ENCODE peak calls at places on chromosomes 4 and X, in seven cellular contexts. One of them, this sample, is unnamed. For H3K4me1, the result is how much of the 10 kb centered on the place peaks cover.

GRCh38 chr4:30754021-30754420 is 33.9 kb downstream of the PCDH7 start:
- DNase-seq in A549: no peak
- DNase-seq in mucosa of descending colon: no peak
- DNase-seq in effector memory CD4-positive, alpha-beta T cell: no peak
- DNase-seq in heart left ventricle: no peak
- DNase-seq in colonic mucosa: no peak
- DNase-seq in lung: no peak
- DNase-seq in this sample: no peak

GRCh38 chr4:151206241-151207005 is 70.5 kb upstream of the PRSS48 start:
- DNase-seq in A549: no peak
- DNase-seq in mucosa of descending colon: no peak
- DNase-seq in effector memory CD4-positive, alpha-beta T cell: no peak
- DNase-seq in heart left ventricle: no peak
- DNase-seq in colonic mucosa: no peak
- DNase-seq in lung: no peak
- DNase-seq in this sample: no peak

GRCh38 chrX:19747672-19748610 is 139.5 kb downstream of the SH3KBP1 start:
- DNase-seq in A549: no peak
- DNase-seq in mucosa of descending colon: peak
- DNase-seq in effector memory CD4-positive, alpha-beta T cell: peak
- DNase-seq in heart left ventricle: peak
- DNase-seq in colonic mucosa: no peak
- DNase-seq in lung: no peak
- DNase-seq in this sample: no peak

GRCh38 chr4:175253184-175253902 is 335.2 kb downstream of the ADAM29 start:
- DNase-seq in A549: peak
- DNase-seq in mucosa of descending colon: no peak
- DNase-seq in effector memory CD4-positive, alpha-beta T cell: no peak
- DNase-seq in heart left ventricle: no peak
- DNase-seq in colonic mucosa: no peak
- DNase-seq in lung: no peak
- DNase-seq in this sample: no peak

GRCh38 chr4:7904108-7904516 is 35.5 kb downstream of the AFAP1 start:
- DNase-seq in A549: no peak
- DNase-seq in mucosa of descending colon: no peak
- DNase-seq in effector memory CD4-positive, alpha-beta T cell: no peak
- DNase-seq in heart left ventricle: no peak
- DNase-seq in colonic mucosa: no peak
- DNase-seq in lung: no peak
- DNase-seq in this sample: no peak

GRCh38 chr4:100796333-100796732 is 278.5 kb upstream of the EMCN start:
- DNase-seq in A549: no peak
- DNase-seq in mucosa of descending colon: no peak
- DNase-seq in effector memory CD4-positive, alpha-beta T cell: no peak
- DNase-seq in heart left ventricle: no peak
- DNase-seq in colonic mucosa: no peak
- DNase-seq in lung: no peak
- DNase-seq in this sample: no peak

GRCh38 chrX:131288738-131289511 is at the start of gene IGSF1:
- DNase-seq in A549: peak
- DNase-seq in mucosa of descending colon: peak
- DNase-seq in effector memory CD4-positive, alpha-beta T cell: no peak
- DNase-seq in heart left ventricle: no peak
- DNase-seq in colonic mucosa: no peak
- DNase-seq in lung: no peak
- DNase-seq in this sample: peak

GRCh38 chr4:15875663-15876460 is 62.7 kb downstream of the FGFBP1 start:
- DNase-seq in A549: no peak
- DNase-seq in mucosa of descending colon: no peak
- DNase-seq in effector memory CD4-positive, alpha-beta T cell: no peak
- DNase-seq in heart left ventricle: no peak
- DNase-seq in colonic mucosa: no peak
- DNase-seq in lung: no peak
- DNase-seq in this sample: no peak

GRCh38 chr4:170990989-170991589 is 822.1 kb upstream of the GALNTL6 start:
- DNase-seq in A549: peak
- DNase-seq in mucosa of descending colon: peak
- DNase-seq in effector memory CD4-positive, alpha-beta T cell: no peak
- DNase-seq in heart left ventricle: no peak
- DNase-seq in colonic mucosa: no peak
- DNase-seq in lung: no peak
- DNase-seq in this sample: no peak

GRCh38 chr4:1802151-1802715 is 9.1 kb downstream of the FGFR3 start:
- DNase-seq in A549: no peak
- DNase-seq in mucosa of descending colon: peak
- DNase-seq in effector memory CD4-positive, alpha-beta T cell: no peak
- DNase-seq in heart left ventricle: no peak
- DNase-seq in colonic mucosa: peak
- DNase-seq in lung: peak
- DNase-seq in this sample: no peak

GRCh38 chr4:51872283-51872997 is 29.5 kb downstream of the DCUN1D4 start:
- DNase-seq in A549: no peak
- DNase-seq in mucosa of descending colon: no peak
- DNase-seq in effector memory CD4-positive, alpha-beta T cell: no peak
- DNase-seq in heart left ventricle: no peak
- DNase-seq in colonic mucosa: no peak
- DNase-seq in lung: no peak
- DNase-seq in this sample: no peak

GRCh38 chr4:47490550-47490949 is 5.5 kb downstream of the ATP10D start:
- DNase-seq in A549: peak
- DNase-seq in mucosa of descending colon: no peak
- DNase-seq in effector memory CD4-positive, alpha-beta T cell: no peak
- DNase-seq in heart left ventricle: no peak
- DNase-seq in colonic mucosa: no peak
- DNase-seq in lung: no peak
- DNase-seq in this sample: no peak

GRCh38 chr4:108535757-108536156 is 84.6 kb upstream of the RPL34 start:
- DNase-seq in A549: no peak
- DNase-seq in mucosa of descending colon: peak
- DNase-seq in effector memory CD4-positive, alpha-beta T cell: no peak
- DNase-seq in heart left ventricle: no peak
- DNase-seq in colonic mucosa: peak
- DNase-seq in lung: no peak
- DNase-seq in this sample: no peak

GRCh38 chrX:72309297-72310071 is 3.8 kb upstream of the CITED1 start:
- DNase-seq in A549: no peak
- DNase-seq in mucosa of descending colon: peak
- DNase-seq in effector memory CD4-positive, alpha-beta T cell: no peak
- DNase-seq in heart left ventricle: no peak
- DNase-seq in colonic mucosa: no peak
- DNase-seq in lung: no peak
- DNase-seq in this sample: peak

GRCh38 chrX:49079489-49080428 is at the start of gene WDR45:
- DNase-seq in A549: peak
- DNase-seq in mucosa of descending colon: peak
- DNase-seq in effector memory CD4-positive, alpha-beta T cell: peak
- DNase-seq in heart left ventricle: peak
- DNase-seq in colonic mucosa: peak
- DNase-seq in lung: peak
- DNase-seq in this sample: peak

GRCh38 chrX:153800746-153801145 is 6.3 kb downstream of the SSR4 start:
- DNase-seq in A549: no peak
- DNase-seq in mucosa of descending colon: no peak
- DNase-seq in effector memory CD4-positive, alpha-beta T cell: no peak
- DNase-seq in heart left ventricle: no peak
- DNase-seq in colonic mucosa: no peak
- DNase-seq in lung: no peak
- DNase-seq in this sample: no peak

GRCh38 chrX:76183289-76184057 is 10.6 kb downstream of the PBDC1 start:
- DNase-seq in A549: no peak
- DNase-seq in mucosa of descending colon: no peak
- DNase-seq in effector memory CD4-positive, alpha-beta T cell: no peak
- DNase-seq in heart left ventricle: no peak
- DNase-seq in colonic mucosa: no peak
- DNase-seq in lung: no peak
- DNase-seq in this sample: no peak

GRCh38 chr4:48979897-48980579 is 6.0 kb upstream of the CWH43 start:
- DNase-seq in A549: no peak
- DNase-seq in mucosa of descending colon: no peak
- DNase-seq in effector memory CD4-positive, alpha-beta T cell: no peak
- DNase-seq in heart left ventricle: no peak
- DNase-seq in colonic mucosa: no peak
- DNase-seq in lung: no peak
- DNase-seq in this sample: no peak

GRCh38 chr4:10082047-10082446 is 34.6 kb downstream of the WDR1 start:
- DNase-seq in A549: no peak
- DNase-seq in mucosa of descending colon: no peak
- DNase-seq in effector memory CD4-positive, alpha-beta T cell: no peak
- DNase-seq in heart left ventricle: peak
- DNase-seq in colonic mucosa: no peak
- DNase-seq in lung: no peak
- DNase-seq in this sample: no peak

GRCh38 chr4:158811216-158811540 is 42.4 kb downstream of the FNIP2 start:
- DNase-seq in A549: no peak
- DNase-seq in mucosa of descending colon: no peak
- DNase-seq in effector memory CD4-positive, alpha-beta T cell: no peak
- DNase-seq in heart left ventricle: no peak
- DNase-seq in colonic mucosa: no peak
- DNase-seq in lung: no peak
- DNase-seq in this sample: no peak

GRCh38 chr4:56953680-56954520 is 23.5 kb downstream of the NOA1 start:
- DNase-seq in A549: no peak
- DNase-seq in mucosa of descending colon: no peak
- DNase-seq in effector memory CD4-positive, alpha-beta T cell: no peak
- DNase-seq in heart left ventricle: no peak
- DNase-seq in colonic mucosa: no peak
- DNase-seq in lung: no peak
- DNase-seq in this sample: no peak

GRCh38 chr4:100707786-100708185 is 190.0 kb upstream of the EMCN start:
- DNase-seq in A549: no peak
- DNase-seq in mucosa of descending colon: no peak
- DNase-seq in effector memory CD4-positive, alpha-beta T cell: no peak
- DNase-seq in heart left ventricle: no peak
- DNase-seq in colonic mucosa: no peak
- DNase-seq in lung: no peak
- DNase-seq in this sample: no peak

GRCh38 chrX:57044226-57044625 is 48.9 kb upstream of the SPIN3 start:
- DNase-seq in A549: no peak
- DNase-seq in mucosa of descending colon: no peak
- DNase-seq in effector memory CD4-positive, alpha-beta T cell: no peak
- DNase-seq in heart left ventricle: no peak
- DNase-seq in colonic mucosa: no peak
- DNase-seq in lung: no peak
- DNase-seq in this sample: no peak

GRCh38 chr4:921830-922331 is 10.2 kb downstream of the GAK start:
- DNase-seq in A549: no peak
- DNase-seq in mucosa of descending colon: no peak
- DNase-seq in effector memory CD4-positive, alpha-beta T cell: no peak
- DNase-seq in heart left ventricle: no peak
- DNase-seq in colonic mucosa: no peak
- DNase-seq in lung: no peak
- DNase-seq in this sample: peak

GRCh38 chr4:22573198-22573597 is 57.3 kb upstream of the ADGRA3 start:
- DNase-seq in A549: no peak
- DNase-seq in mucosa of descending colon: peak
- DNase-seq in effector memory CD4-positive, alpha-beta T cell: no peak
- DNase-seq in heart left ventricle: peak
- DNase-seq in colonic mucosa: peak
- DNase-seq in lung: peak
- DNase-seq in this sample: peak

GRCh38 chrX:13093489-13094140 is 49.2 kb upstream of the FAM9C start:
- DNase-seq in A549: no peak
- DNase-seq in mucosa of descending colon: no peak
- DNase-seq in effector memory CD4-positive, alpha-beta T cell: peak
- DNase-seq in heart left ventricle: no peak
- DNase-seq in colonic mucosa: no peak
- DNase-seq in lung: no peak
- DNase-seq in this sample: no peak
- H3K4me1 ChIP-seq in A549: under half
- H3K4me1 ChIP-seq in mucosa of descending colon: under half
- H3K4me1 ChIP-seq in effector memory CD4-positive, alpha-beta T cell: under half
- H3K4me1 ChIP-seq in heart left ventricle: under half
- H3K4me1 ChIP-seq in colonic mucosa: under half
- H3K4me1 ChIP-seq in lung: under half
- H3K4me1 ChIP-seq in this sample: under half

DNA sequence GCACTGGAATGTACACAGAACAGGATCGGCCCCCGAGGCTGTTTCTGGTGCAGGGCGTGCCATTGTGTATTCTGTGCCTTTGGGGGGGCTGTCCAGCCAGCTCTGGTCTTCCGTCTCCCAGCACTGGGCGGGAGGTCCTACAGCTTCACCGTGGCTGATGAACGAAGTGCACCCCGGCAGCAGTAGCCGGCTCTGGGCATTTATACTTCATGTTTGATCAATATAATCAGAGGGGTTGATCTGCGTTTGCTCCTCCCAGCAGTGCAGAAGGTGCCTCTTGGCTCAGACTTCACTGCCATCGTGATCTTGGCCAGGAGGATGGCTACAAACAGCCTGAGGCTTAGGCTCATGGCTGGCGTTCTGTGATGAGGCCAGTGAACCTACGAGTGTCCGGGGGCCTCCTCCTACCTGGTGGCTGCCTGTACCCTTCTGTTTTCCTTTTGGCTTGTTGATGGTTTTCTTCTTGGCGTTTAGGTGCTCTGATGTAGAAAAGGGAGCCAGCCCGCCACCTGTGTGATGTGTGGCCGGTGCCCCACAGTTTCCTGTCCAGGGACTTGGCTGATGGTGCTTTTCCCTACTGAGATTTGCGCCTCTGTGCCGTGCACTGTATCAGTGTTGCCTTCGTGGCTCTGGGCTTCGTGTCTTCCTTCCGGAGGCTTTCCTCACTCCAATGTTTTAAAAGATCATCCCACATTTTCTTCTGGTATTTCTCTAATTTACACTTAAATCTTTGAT is 31.2 kb upstream of the HGFAC start:
- DNase-seq in A549: no peak
- DNase-seq in mucosa of descending colon: no peak
- DNase-seq in effector memory CD4-positive, alpha-beta T cell: no peak
- DNase-seq in heart left ventricle: peak
- DNase-seq in colonic mucosa: no peak
- DNase-seq in lung: no peak
- DNase-seq in this sample: no peak
- H3K4me1 ChIP-seq in A549: under half
- H3K4me1 ChIP-seq in mucosa of descending colon: under half
- H3K4me1 ChIP-seq in effector memory CD4-positive, alpha-beta T cell: under half
- H3K4me1 ChIP-seq in heart left ventricle: under half
- H3K4me1 ChIP-seq in colonic mucosa: under half
- H3K4me1 ChIP-seq in lung: under half
- H3K4me1 ChIP-seq in this sample: under half

GRCh38 chr4:118308306-118309030 is 44.3 kb downstream of the PRSS12 start:
- DNase-seq in A549: no peak
- DNase-seq in mucosa of descending colon: peak
- DNase-seq in effector memory CD4-positive, alpha-beta T cell: no peak
- DNase-seq in heart left ventricle: no peak
- DNase-seq in colonic mucosa: no peak
- DNase-seq in lung: no peak
- DNase-seq in this sample: no peak
- H3K4me1 ChIP-seq in A549: under half
- H3K4me1 ChIP-seq in mucosa of descending colon: under half
- H3K4me1 ChIP-seq in effector memory CD4-positive, alpha-beta T cell: under half
- H3K4me1 ChIP-seq in heart left ventricle: under half
- H3K4me1 ChIP-seq in colonic mucosa: under half
- H3K4me1 ChIP-seq in lung: under half
- H3K4me1 ChIP-seq in this sample: under half

DNA sequence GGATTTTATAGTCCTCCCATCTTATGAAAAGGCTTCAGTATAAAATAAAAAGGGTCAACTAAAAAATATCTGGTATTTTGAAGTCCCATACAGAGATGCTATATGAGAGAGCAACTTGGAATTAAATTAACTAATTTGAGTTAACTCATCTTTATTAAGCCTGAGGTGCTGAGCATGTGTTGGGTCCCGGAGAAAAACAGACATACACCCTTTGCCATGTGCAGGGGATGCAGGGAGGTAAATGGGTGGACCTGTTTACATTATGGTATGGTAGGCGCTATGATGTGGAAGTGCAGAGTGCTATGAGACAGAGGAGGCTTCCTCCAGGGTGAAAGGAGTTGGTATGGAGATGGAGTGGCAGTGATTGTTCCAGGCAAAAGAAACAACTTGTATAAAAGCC is 151.8 kb downstream of the RASL11B start:
- DNase-seq in A549: no peak
- DNase-seq in mucosa of descending colon: no peak
- DNase-seq in effector memory CD4-positive, alpha-beta T cell: no peak
- DNase-seq in heart left ventricle: no peak
- DNase-seq in colonic mucosa: no peak
- DNase-seq in lung: no peak
- DNase-seq in this sample: no peak
- H3K4me1 ChIP-seq in A549: under half
- H3K4me1 ChIP-seq in mucosa of descending colon: under half
- H3K4me1 ChIP-seq in effector memory CD4-positive, alpha-beta T cell: under half
- H3K4me1 ChIP-seq in heart left ventricle: under half
- H3K4me1 ChIP-seq in colonic mucosa: under half
- H3K4me1 ChIP-seq in lung: under half
- H3K4me1 ChIP-seq in this sample: half or more